ENCODE peak calls at places on chromosome 19, in six cellular contexts. E is heart right ventricle; Q is CD4-positive, CD25-positive, alpha-beta regulatory T cell; J is fibroblast of lung; M is CD8-positive, alpha-beta memory T cell; A is RWPE2. D is an unnamed sample.
A peak's percentile ranks its signal among the peaks of the same experiment; 100 is the strongest.

GRCh38 chr19:33771308-33772101 is 25.2 kb upstream of the KCTD15 start:
- DNase-seq in M (peak; percentile 26), E (peak; percentile 58), Q (peak; percentile 34), J (peak; percentile 57), A (no peak), D (peak; percentile 76)

GRCh38 chr19:3636506-3636905 is 9.9 kb upstream of the CACTIN start:
- DNase-seq in Q (no peak), A (no peak), E (no peak), M (no peak), J (no peak), D (no peak)

GRCh38 chr19:51016798-51017683 is 2.5 kb downstream of the KLK10 start:
- DNase-seq in E (peak; percentile 23), A (peak; percentile 74), Q (no peak), J (peak; percentile 16), M (peak; percentile 30), D (peak; percentile 47)

GRCh38 chr19:54356444-54357056 is 8.2 kb downstream of the LAIR1 start:
- DNase-seq in J (no peak), E (no peak), Q (no peak), A (no peak), M (no peak), D (no peak)

GRCh38 chr19:4241824-4242430 is 5.0 kb upstream of the YJU2 start:
- DNase-seq in M (no peak), Q (no peak), J (no peak), E (no peak), A (no peak), D (no peak)

GRCh38 chr19:51098366-51099069 is 9.7 kb downstream of the CTU1 start:
- DNase-seq in M (peak; percentile 33), J (peak; percentile 33), Q (peak; percentile 19), E (no peak), A (no peak), D (no peak)

GRCh38 chr19:54485846-54486245 is 12.8 kb upstream of the CDC42EP5 start:
- DNase-seq in Q (no peak), A (no peak), J (no peak), M (no peak), E (no peak), D (no peak)

GRCh38 chr19:3084943-3085342 is 9.2 kb upstream of the GNA11 start:
- DNase-seq in A (no peak), J (no peak), M (no peak), E (no peak), Q (no peak), D (no peak)

GRCh38 chr19:4052114-4052992 is 14.3 kb downstream of the ZBTB7A start:
- DNase-seq in A (peak; percentile 87), J (peak; percentile 50), E (no peak), M (no peak), Q (no peak), D (peak; percentile 89)

GRCh38 chr19:46979103-46979769 is 40.4 kb upstream of the NPAS1 start:
- DNase-seq in A (no peak), M (no peak), J (no peak), E (no peak), Q (no peak), D (no peak)

GRCh38 chr19:19649580-19649995 is 6.1 kb upstream of the GMIP start:
- DNase-seq in E (no peak), M (no peak), A (no peak), J (no peak), Q (no peak), D (no peak)

GRCh38 chr19:29299416-29300380 is 86.7 kb upstream of the UQCRFS1 start:
- DNase-seq in E (no peak), A (no peak), M (no peak), Q (no peak), J (no peak), D (no peak)

GRCh38 chr19:48239582-48240141 is 16.1 kb downstream of the CARD8 start:
- DNase-seq in J (no peak), M (no peak), E (no peak), A (no peak), Q (no peak), D (no peak)

GRCh38 chr19:33811246-33811645 is 14.6 kb downstream of the KCTD15 start:
- DNase-seq in J (no peak), Q (no peak), A (no peak), E (no peak), M (no peak), D (no peak)

GRCh38 chr19:3047307-3048189 is 14.7 kb downstream of the TLE5 start:
- DNase-seq in M (peak; percentile 71), A (no peak), E (peak; percentile 63), J (peak; percentile 89), Q (peak; percentile 50), D (peak; percentile 86)

GRCh38 chr19:13835791-13836723 is 40.8 kb downstream of the ZSWIM4 start:
- DNase-seq in M (no peak), J (no peak), E (no peak), A (peak; percentile 62), Q (no peak), D (peak; percentile 81)

GRCh38 chr19:33933931-33934330 is 137.3 kb downstream of the KCTD15 start:
- DNase-seq in M (no peak), J (no peak), E (no peak), Q (no peak), A (no peak), D (no peak)

GRCh38 chr19:51441410-51442390 is 16.6 kb downstream of the SIGLEC8 start:
- DNase-seq in E (no peak), A (no peak), Q (peak; percentile 64), J (no peak), M (peak; percentile 83), D (no peak)

GRCh38 chr19:18399008-18399407 is 1.6 kb upstream of the LRRC25 start:
- DNase-seq in J (peak; percentile 68), Q (no peak), A (no peak), E (no peak), M (no peak), D (peak; percentile 85)

GRCh38 chr19:18392936-18393335 is 4.5 kb downstream of the LRRC25 start:
- DNase-seq in Q (no peak), M (no peak), E (no peak), J (no peak), A (no peak), D (no peak)

GRCh38 chr19:18397242-18398202 is at the start of gene LRRC25:
- DNase-seq in M (no peak), J (no peak), A (no peak), E (no peak), Q (no peak), D (peak; percentile 66)

GRCh38 chr19:18393836-18394235 is 3.6 kb downstream of the LRRC25 start:
- DNase-seq in Q (no peak), J (no peak), M (no peak), A (no peak), E (no peak), D (no peak)

DNA sequence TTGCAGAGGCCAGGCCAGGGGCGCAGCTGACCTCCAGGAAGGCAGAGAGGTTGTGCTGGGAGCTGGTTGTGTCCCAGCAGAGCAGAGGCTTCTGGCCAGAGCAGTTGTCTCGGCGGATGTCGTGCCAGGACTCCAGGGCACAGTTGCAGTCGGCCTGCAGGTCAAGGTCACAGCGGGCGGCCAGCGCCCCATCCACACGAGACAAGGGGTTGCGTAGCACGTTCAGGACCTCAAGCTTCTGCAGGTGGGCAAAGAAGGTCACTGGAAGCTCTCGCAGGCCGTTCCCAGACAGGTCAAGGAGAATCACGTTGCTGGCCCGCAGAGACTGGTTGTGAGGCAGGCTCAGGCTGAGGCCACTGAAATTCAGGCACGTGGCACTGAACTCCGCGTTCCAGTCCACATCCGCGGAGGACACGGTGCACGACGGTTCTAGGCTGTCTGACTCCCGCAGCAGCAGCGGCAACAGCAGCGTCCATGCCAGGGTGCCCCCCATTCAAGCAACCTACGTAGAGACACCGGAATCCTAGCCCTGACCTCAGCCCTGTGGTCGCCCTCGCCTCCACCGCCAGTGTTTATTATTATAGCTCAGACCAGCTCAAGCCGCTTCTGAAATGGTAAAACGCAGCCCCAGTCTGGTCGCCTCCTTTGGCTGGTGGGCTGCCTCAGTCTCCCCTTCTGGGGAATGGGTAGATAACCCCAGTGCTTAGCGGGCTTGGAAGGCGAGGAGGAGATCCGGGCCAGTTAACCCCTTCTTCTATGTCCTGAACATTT is 766 bp downstream of the LRRC25 start:
- DNase-seq in A (no peak), J (no peak), M (no peak), E (no peak), Q (no peak), D (peak; percentile 81)
- H3K4me3 ChIP-seq in A (no peak overlapping the region), J (no peak overlapping the region), M (no peak overlapping the region), E (peak overlapping the region; percentile 40), Q (no peak overlapping the region), D (peak overlapping the region; percentile 36)

GRCh38 chr19:38070573-38070972 is 153.4 kb downstream of the DPF1 start:
- DNase-seq in E (no peak), A (no peak), Q (no peak), M (no peak), J (peak; percentile 43), D (no peak)

GRCh38 chr19:38071647-38072046 is 152.4 kb downstream of the DPF1 start:
- DNase-seq in M (no peak), J (no peak), A (no peak), Q (no peak), E (no peak), D (no peak)

GRCh38 chr19:38076337-38076736 is 147.7 kb downstream of the DPF1 start:
- DNase-seq in J (no peak), M (no peak), E (no peak), Q (no peak), A (no peak), D (no peak)

GRCh38 chr19:38072776-38073411 is 151.1 kb downstream of the DPF1 start:
- DNase-seq in Q (no peak), M (no peak), A (no peak), J (peak; percentile 61), E (no peak), D (no peak)

DNA sequence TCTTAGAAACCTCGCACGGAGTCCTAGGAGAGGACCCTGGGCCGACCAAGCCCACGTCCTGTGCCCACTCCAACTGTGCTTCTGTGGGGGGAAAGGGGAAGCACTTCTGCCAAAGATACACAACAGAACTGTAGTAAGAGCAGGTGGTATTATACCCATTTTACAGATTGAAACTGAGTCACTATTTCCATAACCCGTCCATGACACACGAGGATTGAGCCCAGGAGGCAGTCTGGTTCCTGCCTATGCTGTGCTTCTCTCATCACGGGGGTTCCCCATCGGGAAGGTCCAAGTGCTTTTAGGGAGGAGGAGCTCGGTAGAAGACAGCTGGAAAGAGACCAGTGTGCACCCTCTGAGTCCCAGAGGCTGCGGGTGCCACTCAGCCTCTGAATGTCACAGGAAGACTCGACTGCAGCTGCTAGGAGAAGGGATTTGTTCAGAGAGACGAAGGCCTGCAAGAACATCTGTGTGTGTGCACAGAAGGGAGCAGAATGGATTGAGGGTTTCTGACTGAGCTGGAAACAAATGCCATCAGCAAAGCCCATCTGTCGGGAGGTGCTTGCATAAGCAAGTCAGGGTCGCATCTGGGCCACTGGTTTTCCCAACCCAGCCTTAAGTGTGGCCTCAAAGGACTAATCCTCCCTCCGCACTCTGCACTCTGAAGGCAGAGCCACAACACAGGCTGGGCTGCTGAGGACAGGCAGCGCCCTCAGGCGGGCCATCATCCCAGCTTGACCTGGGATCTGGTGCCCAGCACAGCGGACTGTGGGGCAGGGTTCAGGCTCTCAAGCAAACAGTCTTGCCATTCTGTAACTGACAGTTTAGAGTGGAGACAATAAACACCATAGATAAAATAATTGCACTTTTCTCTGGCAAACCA is 150.0 kb downstream of the DPF1 start:
- DNase-seq in J (peak; percentile 43), E (no peak), M (no peak), Q (no peak), A (no peak), D (no peak)
- H3K27ac ChIP-seq in J (no peak overlapping the region), E (no peak overlapping the region), M (no peak overlapping the region), Q (no peak overlapping the region), A (no peak overlapping the region), D (no peak overlapping the region)

GRCh38 chr19:6803036-6803404 is 30.5 kb downstream of the VAV1 start:
- DNase-seq in A (no peak), M (no peak), J (no peak), E (no peak), Q (no peak), D (no peak)
- H3K4me3 ChIP-seq in A (no peak overlapping the region), M (peak overlapping the region; percentile 6), J (no peak overlapping the region), E (no peak overlapping the region), Q (peak overlapping the region; percentile 30), D (no peak overlapping the region)

GRCh38 chr19:49512970-49513745 is 697 bp downstream of the FCGRT start:
- DNase-seq in M (peak; percentile 31), Q (no peak), E (peak; percentile 66), A (no peak), J (no peak), D (peak; percentile 55)
- H3K27ac ChIP-seq in M (no peak overlapping the region), Q (peak overlapping the region; percentile 55), E (peak overlapping the region; percentile 93), A (peak overlapping the region; percentile 67), J (no peak overlapping the region), D (peak overlapping the region; percentile 60)

D was measured in adrenal gland.